ENCODE peak calls at places on chromosomes 4 and X, in five cellular contexts. V is GM12878, H is IMR-90, R is SK-N-SH, I is K562. S is an unnamed sample.

GRCh38 chrX:96906741-96907140 is 23.0 kb downstream of the RPA4 start:
- DNase-seq in V (no peak), H (peak; percentile 25), R (no peak), I (no peak), S (no peak)

GRCh38 chrX:103716967-103717366 is 6.3 kb downstream of the TMEM31 start:
- DNase-seq in V (no peak), H (peak; percentile 89), R (no peak), I (no peak), S (peak; percentile 10)

GRCh38 chr4:7320413-7320812 is 114.3 kb downstream of the PSAPL1 start:
- DNase-seq in V (no peak), H (no peak), R (no peak), I (no peak), S (no peak)

GRCh38 chr4:169270156-169270809 is 473 bp downstream of the SH3RF1 start:
- DNase-seq in V (no peak), H (no peak), R (peak; percentile 87), I (peak; percentile 32), S (peak; percentile 37)

GRCh38 chr4:156294577-156294976 is 340.9 kb upstream of the CTSO start:
- DNase-seq in V (no peak), H (peak; percentile 87), R (peak; percentile 6), I (no peak), S (peak; percentile 50)

GRCh38 chrX:40303256-40304077 is 205.7 kb upstream of the BCOR start:
- DNase-seq in V (no peak), H (no peak), R (no peak), I (no peak), S (no peak)

GRCh38 chr4:83552085-83552484 is 16.2 kb downstream of the GPAT3 start:
- DNase-seq in V (no peak), H (no peak), R (no peak), I (no peak), S (peak; percentile 58)

GRCh38 chr4:41257901-41258300 is 1.2 kb downstream of the UCHL1 start:
- DNase-seq in V (no peak), H (no peak), R (peak; percentile 18), I (no peak), S (no peak)

GRCh38 chr4:17276821-17277220 is 235.1 kb downstream of the QDPR start:
- DNase-seq in V (no peak), H (peak; percentile 53), R (no peak), I (no peak), S (no peak)

GRCh38 chrX:81261576-81261975 is 59.7 kb downstream of the SH3BGRL start:
- DNase-seq in V (no peak), H (peak; percentile 49), R (no peak), I (no peak), S (no peak)

GRCh38 chr4:82371398-82371972 is 2.3 kb downstream of the HNRNPD start:
- DNase-seq in V (no peak), H (peak; percentile 18), R (peak; percentile 27), I (peak; percentile 50), S (no peak)

GRCh38 chr4:164169591-164169990 is 584.3 kb upstream of the SMIM31 start:
- DNase-seq in V (no peak), H (peak; percentile 8), R (no peak), I (no peak), S (no peak)

GRCh38 chr4:182221987-182222386 is 21.2 kb upstream of the TENM3 start:
- DNase-seq in V (no peak), H (no peak), R (no peak), I (no peak), S (no peak)

GRCh38 chr4:6011686-6012085 is 6.5 kb downstream of the C4orf50 start:
- DNase-seq in V (no peak), H (no peak), R (peak; percentile 73), I (no peak), S (no peak)

GRCh38 chr4:105050896-105051295 is 95.8 kb upstream of the TET2 start:
- DNase-seq in V (no peak), H (peak; percentile 50), R (no peak), I (no peak), S (no peak)

GRCh38 chr4:74330295-74330750 is 22.1 kb downstream of the EPGN start:
- DNase-seq in V (no peak), H (no peak), R (no peak), I (no peak), S (no peak)

GRCh38 chr4:113919611-113920010 is 59.8 kb downstream of the ARSJ start:
- DNase-seq in V (no peak), H (peak; percentile 75), R (no peak), I (no peak), S (no peak)

GRCh38 chrX:104659037-104659744 is 93.2 kb downstream of the IL1RAPL2 start:
- DNase-seq in V (no peak), H (no peak), R (no peak), I (no peak), S (no peak)

GRCh38 chr4:78297075-78297815 is 240.1 kb downstream of the FRAS1 start:
- DNase-seq in V (peak; percentile 27), H (peak; percentile 15), R (no peak), I (no peak), S (no peak)

GRCh38 chrX:118418811-118419251 is 72.9 kb downstream of the WDR44 start:
- DNase-seq in V (no peak), H (no peak), R (no peak), I (no peak), S (no peak)

GRCh38 chr4:158769175-158769831 is 477 bp downstream of the FNIP2 start:
- DNase-seq in V (no peak), H (no peak), R (no peak), I (peak; percentile 49), S (peak; percentile 19)

GRCh38 chr4:183200453-183200852 is 101.4 kb downstream of the WWC2 start:
- DNase-seq in V (no peak), H (peak; percentile 92), R (no peak), I (no peak), S (peak; percentile 46)

GRCh38 chr4:35802644-35803043 is 441.7 kb downstream of the ARAP2 start:
- DNase-seq in V (no peak), H (no peak), R (no peak), I (no peak), S (no peak)

GRCh38 chr4:176340871-176341685 is 21.3 kb downstream of the SPCS3 start:
- DNase-seq in V (no peak), H (peak; percentile 66), R (peak; percentile 46), I (peak; percentile 28), S (no peak)

GRCh38 chrX:13051529-13052172 is 7.2 kb upstream of the FAM9C start:
- DNase-seq in V (peak; percentile 71), H (no peak), R (no peak), I (no peak), S (no peak)

GRCh38 chrX:22652596-22652995 is 347.2 kb upstream of the DDX53 start:
- DNase-seq in V (no peak), H (peak; percentile 50), R (peak; percentile 23), I (no peak), S (peak; percentile 27)
- TF ChIP-seq RCOR1 in V (no peak), H (no peak), R (no peak), I (no peak), S (no peak)

GRCh38 chr4:108114503-108114902 is 54.2 kb downstream of the LEF1 start:
- DNase-seq in V (no peak), H (no peak), R (no peak), I (peak; percentile 67), S (no peak)
- TF ChIP-seq RCOR1 in V (no peak), H (no peak), R (no peak), I (no peak), S (no peak)

GRCh38 chr4:85210353-85210752 is 243.9 kb upstream of the WDFY3 start:
- DNase-seq in V (no peak), H (no peak), R (no peak), I (no peak), S (peak; percentile 48)
- TF ChIP-seq RCOR1 in V (no peak), H (no peak), R (no peak), I (no peak), S (no peak)

DNA sequence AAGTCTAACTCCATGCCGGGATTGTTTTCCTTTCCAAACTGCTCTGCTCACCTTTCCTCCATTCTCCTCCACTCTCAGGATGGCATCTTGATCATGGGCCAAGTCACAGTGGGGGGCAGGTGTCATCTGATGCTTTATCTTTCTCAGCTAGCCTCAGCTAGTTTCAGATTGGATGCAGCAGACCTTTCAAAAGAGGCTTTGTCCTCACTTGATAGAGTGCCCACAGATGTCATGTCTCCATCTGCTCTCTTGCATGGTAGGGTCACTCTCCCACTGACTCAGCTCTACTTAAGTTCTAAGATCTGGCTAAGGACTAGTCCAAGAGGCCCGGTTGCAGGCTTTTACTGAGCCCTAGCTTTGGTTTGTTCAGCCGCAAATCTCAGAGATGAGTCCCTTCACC is 341.7 kb upstream of the GALNT7 start:
- DNase-seq in V (no peak), H (no peak), R (no peak), I (no peak), S (no peak)
- TF ChIP-seq RCOR1 in V (no peak), H (no peak), R (no peak), I (no peak), S (no peak)

DNA sequence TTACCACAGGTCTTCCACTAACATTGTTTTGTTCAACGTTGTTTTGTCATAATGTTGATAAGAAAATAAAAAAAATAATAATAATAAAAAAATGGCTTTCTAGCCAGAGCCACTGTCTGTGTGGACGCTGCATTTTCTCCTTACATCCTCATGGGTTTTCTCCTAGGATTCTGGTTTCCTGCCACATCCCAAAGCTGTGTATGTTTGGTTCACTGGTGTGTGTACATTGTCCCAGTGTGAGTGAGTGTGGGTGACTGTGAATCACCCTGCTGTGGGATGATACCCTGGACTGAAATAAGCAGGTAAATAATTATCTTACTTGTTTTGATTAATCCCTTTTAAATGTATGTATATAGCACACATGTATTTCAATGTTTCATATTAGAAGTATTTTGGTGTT is 2154.4 kb upstream of the AGA start:
- DNase-seq in V (no peak), H (peak; percentile 72), R (no peak), I (no peak), S (no peak)
- TF ChIP-seq RCOR1 in V (no peak), H (no peak), R (no peak), I (no peak), S (no peak)

DNA sequence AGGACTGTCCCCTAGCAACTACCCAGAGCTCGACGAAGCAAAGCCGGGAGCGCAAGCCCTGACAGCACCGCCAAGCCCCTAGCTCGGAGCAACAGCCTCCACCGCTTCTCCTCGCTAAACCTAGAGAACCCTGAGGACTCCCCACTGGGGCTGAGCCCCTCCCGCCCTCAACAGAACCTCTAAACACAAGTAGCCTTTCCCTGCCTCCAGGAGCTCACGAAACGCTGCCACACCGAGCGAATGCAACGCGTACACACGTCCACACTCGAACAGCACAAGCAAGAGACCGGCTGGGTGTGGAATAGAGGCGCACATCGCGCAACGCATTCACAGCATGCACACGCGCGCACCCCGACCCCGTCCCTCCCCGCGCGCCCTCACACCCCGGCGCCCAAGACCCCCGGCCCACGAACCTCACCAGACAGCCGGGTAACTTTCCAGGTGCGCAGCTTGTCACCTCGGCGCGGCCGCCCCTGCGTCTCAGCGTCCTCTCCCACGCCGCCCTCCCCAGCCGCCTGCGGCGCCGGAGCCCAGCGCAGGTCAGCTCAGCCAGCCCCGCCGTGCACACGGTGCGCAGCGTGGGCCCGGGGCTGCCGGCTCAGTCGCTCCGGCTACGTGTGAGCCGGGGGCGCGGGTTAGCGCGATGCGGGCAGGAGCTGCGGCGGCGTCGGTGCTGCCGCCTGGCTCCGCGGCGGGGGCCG is 354 bp downstream of the PRKG2 start:
- DNase-seq in V (no peak), H (peak; percentile 25), R (peak; percentile 11), I (no peak), S (no peak)
- TF ChIP-seq RCOR1 in V (no peak), H (no peak), R (no peak), I (no peak), S (no peak)

GRCh38 chr4:109041463-109041862 is 261.0 kb downstream of the COL25A1 start:
- DNase-seq in V (no peak), H (peak; percentile 50), R (no peak), I (no peak), S (no peak)
- TF ChIP-seq RCOR1 in V (no peak), H (no peak), R (no peak), I (no peak), S (no peak)